ENCODE peak calls at places on chromosomes 2 and 18, in seven cellular contexts. S is CD8-positive, alpha-beta T cell; D is WERI-Rb-1; Y is IMR-90; O is right atrium auricular region; J is neural progenitor cell; N is right lobe of liver. B is an unnamed sample. For H3K36me3, the result is how much of the 10 kb centered on the place peaks cover.

GRCh38 chr2:21379140-21379539 is 255.4 kb downstream of the TDRD15 start:
- DNase-seq in S (no peak), N (no peak), O (no peak), J (no peak), D (no peak), Y (no peak), B (no peak)

GRCh38 chr2:60337142-60337497 is 216.3 kb downstream of the BCL11A start:
- DNase-seq in Y (no peak), J (peak), O (no peak), S (no peak), D (no peak), N (no peak), B (no peak)

GRCh38 chr2:172246649-172247048 is 143.9 kb upstream of the DLX2 start:
- DNase-seq in S (no peak), J (no peak), O (no peak), D (no peak), N (no peak), Y (peak), B (no peak)

GRCh38 chr18:37565985-37566478 is 434 bp upstream of the CELF4 start:
- DNase-seq in D (peak), Y (peak), O (no peak), J (peak), S (no peak), N (no peak), B (no peak)

GRCh38 chr2:144198116-144198515 is 321.8 kb downstream of the ZEB2 start:
- DNase-seq in J (no peak), D (no peak), O (no peak), Y (peak), S (no peak), N (no peak), B (no peak)

GRCh38 chr2:147331790-147332419 is 512.9 kb upstream of the ACVR2A start:
- DNase-seq in J (peak), D (peak), N (no peak), S (no peak), O (no peak), Y (no peak), B (no peak)

GRCh38 chr2:232329716-232330067 is 48.9 kb upstream of the ALPP start:
- DNase-seq in Y (no peak), O (no peak), S (no peak), N (no peak), J (no peak), D (no peak), B (peak)

GRCh38 chr2:182717451-182718215 is 1.6 kb downstream of the DNAJC10 start:
- DNase-seq in N (no peak), S (no peak), D (no peak), J (no peak), Y (no peak), O (no peak), B (no peak)

GRCh38 chr2:48717826-48718225 is 37.7 kb downstream of the LHCGR start:
- DNase-seq in J (no peak), S (no peak), O (no peak), Y (no peak), D (no peak), N (no peak), B (no peak)

GRCh38 chr2:126220336-126220735 is 435.6 kb upstream of the GYPC start:
- DNase-seq in N (no peak), O (no peak), S (no peak), Y (no peak), J (no peak), D (no peak), B (no peak)

GRCh38 chr2:200477667-200478121 is 32.2 kb downstream of the KCTD18 start:
- DNase-seq in J (no peak), N (no peak), O (peak), Y (no peak), D (no peak), S (no peak), B (no peak)

GRCh38 chr18:8367217-8367988 is 241.8 kb upstream of the RAB12 start:
- DNase-seq in J (peak), O (no peak), S (no peak), N (peak), D (peak), Y (no peak), B (no peak)

GRCh38 chr2:56483081-56483480 is 299.3 kb downstream of the CCDC85A start:
- DNase-seq in Y (no peak), O (no peak), N (no peak), J (no peak), S (no peak), D (no peak), B (no peak)

GRCh38 chr2:60359569-60359968 is 193.9 kb downstream of the BCL11A start:
- DNase-seq in O (no peak), D (no peak), S (no peak), J (no peak), N (no peak), Y (no peak), B (no peak)

GRCh38 chr2:200180943-200181342 is 125.5 kb upstream of the SPATS2L start:
- DNase-seq in Y (no peak), J (no peak), D (no peak), S (no peak), N (no peak), O (no peak), B (no peak)

GRCh38 chr2:232038251-232038897 is 76.9 kb downstream of the DIS3L2 start:
- DNase-seq in S (no peak), D (no peak), Y (no peak), N (no peak), O (no peak), J (no peak), B (no peak)

DNA sequence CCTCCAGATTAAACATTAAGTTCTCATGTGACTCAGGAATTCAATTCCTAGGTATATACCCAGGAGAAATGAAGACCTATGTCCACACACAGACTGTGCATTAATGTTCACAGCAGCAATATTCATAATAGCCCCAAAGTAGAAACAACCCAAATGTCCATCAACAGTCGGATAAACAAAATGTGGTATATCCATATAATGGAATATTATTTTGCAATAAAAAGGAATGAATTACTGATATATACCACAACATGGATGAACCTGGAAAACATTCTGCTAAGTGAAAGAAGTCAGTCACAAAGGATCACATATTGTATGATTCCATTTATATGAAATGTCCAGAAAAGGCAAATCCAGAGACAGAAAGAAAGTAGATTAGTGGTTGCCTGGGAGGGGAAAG is 20.5 kb downstream of the PELI1 start:
- DNase-seq in S (no peak), O (no peak), N (no peak), D (no peak), Y (no peak), J (no peak), B (no peak)
- H3K27ac ChIP-seq in S (no peak), O (no peak), N (no peak), D (no peak), Y (no peak), J (no peak), B (no peak)

GRCh38 chr2:42659601-42660000 is 91.2 kb downstream of the MTA3 start:
- DNase-seq in J (no peak), Y (no peak), N (no peak), O (no peak), D (no peak), S (no peak), B (no peak)

GRCh38 chr2:42663828-42664227 is 95.4 kb downstream of the MTA3 start:
- DNase-seq in N (no peak), S (no peak), O (no peak), D (no peak), J (no peak), Y (no peak), B (no peak)

GRCh38 chr2:42663106-42663755 is 94.8 kb downstream of the MTA3 start:
- DNase-seq in D (peak), S (peak), N (peak), O (peak), J (peak), Y (peak), B (no peak)
- TF ChIP-seq CTCF in D (peak), S (peak), N (peak), O (peak), J (peak), Y (peak), B (peak)

DNA sequence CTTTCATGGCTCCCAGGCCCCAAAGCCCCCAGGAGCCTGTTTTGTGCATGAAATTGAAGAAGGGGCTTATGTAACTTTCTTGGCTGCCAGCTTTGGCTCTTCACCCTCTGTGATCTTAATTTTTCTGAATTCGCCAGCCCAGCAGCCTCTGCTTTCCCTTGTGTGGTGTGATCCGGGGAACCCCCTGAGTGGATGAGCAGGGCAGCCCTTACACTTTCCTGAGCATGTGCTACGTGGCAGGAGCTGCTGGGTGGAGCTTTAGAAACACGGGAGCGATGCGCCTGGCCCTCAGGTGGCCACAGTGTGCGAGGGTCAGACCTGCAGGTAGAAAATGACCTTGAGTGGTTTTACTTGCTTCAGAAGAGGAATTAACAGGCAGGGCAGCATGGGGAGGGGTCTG is 76.4 kb upstream of the MCFD2 start:
- DNase-seq in S (no peak), D (no peak), Y (no peak), O (no peak), N (no peak), J (no peak), B (no peak)
- H3K36me3 ChIP-seq in S (under half), D (under half), Y (under half), O (under half), N (under half), J (under half), B (under half)

GRCh38 chr2:43212931-43213330 is 13.5 kb downstream of the ZFP36L2 start:
- DNase-seq in Y (no peak), N (no peak), S (no peak), J (no peak), D (no peak), O (peak), B (no peak)
- H3K27ac ChIP-seq in Y (no peak), N (no peak), S (no peak), J (no peak), D (no peak), O (peak), B (no peak)

GRCh38 chr2:31069926-31070325 is 68.3 kb downstream of the GALNT14 start:
- DNase-seq in N (no peak), Y (no peak), O (no peak), J (no peak), D (no peak), S (no peak), B (no peak)
- TF ChIP-seq CTCF in N (no peak), Y (no peak), O (no peak), J (no peak), D (no peak), S (no peak), B (no peak)

GRCh38 chr2:235803028-235803427 is 309.2 kb downstream of the AGAP1 start:
- DNase-seq in N (no peak), J (no peak), D (no peak), S (no peak), Y (peak), O (no peak), B (no peak)
- H3K36me3 ChIP-seq in N (under half), J (under half), D (under half), S (under half), Y (under half), O (under half), B (under half)

DNA sequence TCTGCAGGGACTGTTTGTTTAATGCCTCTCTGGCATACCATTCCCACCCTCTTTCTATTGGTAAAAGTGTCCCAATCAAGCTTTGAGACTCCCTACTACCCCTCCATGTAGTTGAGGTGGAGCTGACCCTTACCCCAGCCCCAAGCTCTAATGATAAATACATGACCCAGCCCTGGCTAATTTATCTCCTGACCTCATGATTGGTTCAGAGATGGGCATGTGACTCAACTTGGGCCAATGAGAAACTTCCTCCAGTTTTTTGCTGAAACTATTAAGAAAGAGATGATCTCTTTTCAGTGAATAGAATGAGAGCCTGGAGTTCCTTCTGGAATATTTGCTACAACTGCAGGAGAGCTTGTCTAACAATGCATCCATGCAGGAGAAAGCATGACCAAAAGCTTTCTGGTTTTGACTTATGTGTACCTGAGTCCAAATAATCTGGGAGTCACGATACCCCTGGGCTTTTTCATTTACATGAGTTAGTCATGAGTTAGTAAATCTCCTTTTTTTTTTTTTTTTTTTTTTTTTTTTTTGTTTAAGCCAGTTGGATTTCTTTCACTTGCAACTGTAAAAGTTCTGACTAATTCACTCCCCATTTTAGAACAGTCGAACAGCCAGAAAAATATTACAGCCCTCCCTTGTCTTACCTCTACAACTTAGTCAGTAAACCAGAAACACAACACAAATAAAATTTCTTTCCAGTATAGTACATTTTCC is 66.5 kb upstream of the TLK1 start:
- DNase-seq in Y (peak), N (no peak), S (no peak), O (no peak), J (no peak), D (no peak), B (no peak)
- H3K27ac ChIP-seq in Y (no peak), N (no peak), S (no peak), O (no peak), J (no peak), D (no peak), B (peak)

B was measured in RWPE2.